ENCODE peak calls at places on chromosomes 13 and 19, in nine cellular contexts. One of them, this sample, is unnamed.

GRCh38 chr13:112783135-112783945 is 93.5 kb downstream of the ATP11A start:
- DNase-seq in upper lobe of left lung: no peak
- DNase-seq in aorta: peak
- DNase-seq in brain microvascular endothelial cell: peak
- DNase-seq in lung: no peak
- DNase-seq in ovary: no peak
- DNase-seq in GM12878: no peak
- DNase-seq in mammary epithelial cell: no peak
- DNase-seq in upper lobe of right lung: peak
- DNase-seq in this sample: no peak

GRCh38 chr19:34226036-34226435 is 28.3 kb upstream of the GARRE1 start:
- DNase-seq in upper lobe of left lung: no peak
- DNase-seq in aorta: no peak
- DNase-seq in brain microvascular endothelial cell: no peak
- DNase-seq in lung: no peak
- DNase-seq in ovary: no peak
- DNase-seq in GM12878: no peak
- DNase-seq in mammary epithelial cell: no peak
- DNase-seq in upper lobe of right lung: no peak
- DNase-seq in this sample: no peak

GRCh38 chr13:89267734-89268133 is 1596.6 kb downstream of the SLITRK5 start:
- DNase-seq in upper lobe of left lung: no peak
- DNase-seq in aorta: no peak
- DNase-seq in brain microvascular endothelial cell: no peak
- DNase-seq in lung: no peak
- DNase-seq in ovary: no peak
- DNase-seq in GM12878: no peak
- DNase-seq in mammary epithelial cell: peak
- DNase-seq in upper lobe of right lung: no peak
- DNase-seq in this sample: no peak

GRCh38 chr19:48344892-48345291 is 18.8 kb downstream of the TMEM143 start:
- DNase-seq in upper lobe of left lung: no peak
- DNase-seq in aorta: no peak
- DNase-seq in brain microvascular endothelial cell: no peak
- DNase-seq in lung: no peak
- DNase-seq in ovary: no peak
- DNase-seq in GM12878: no peak
- DNase-seq in mammary epithelial cell: no peak
- DNase-seq in upper lobe of right lung: no peak
- DNase-seq in this sample: no peak

GRCh38 chr19:35348909-35349611 is 1.4 kb downstream of the FFAR1 start:
- DNase-seq in upper lobe of left lung: no peak
- DNase-seq in aorta: peak
- DNase-seq in brain microvascular endothelial cell: no peak
- DNase-seq in lung: no peak
- DNase-seq in ovary: peak
- DNase-seq in GM12878: no peak
- DNase-seq in mammary epithelial cell: no peak
- DNase-seq in upper lobe of right lung: peak
- DNase-seq in this sample: no peak

GRCh38 chr13:110557610-110558305 is 3.8 kb downstream of the RAB20 start:
- DNase-seq in upper lobe of left lung: peak
- DNase-seq in aorta: peak
- DNase-seq in brain microvascular endothelial cell: no peak
- DNase-seq in lung: peak
- DNase-seq in ovary: no peak
- DNase-seq in GM12878: no peak
- DNase-seq in mammary epithelial cell: no peak
- DNase-seq in upper lobe of right lung: peak
- DNase-seq in this sample: no peak

GRCh38 chr19:51693246-51693645 is at the start of gene SPACA6:
- DNase-seq in upper lobe of left lung: no peak
- DNase-seq in aorta: no peak
- DNase-seq in brain microvascular endothelial cell: no peak
- DNase-seq in lung: no peak
- DNase-seq in ovary: no peak
- DNase-seq in GM12878: no peak
- DNase-seq in mammary epithelial cell: no peak
- DNase-seq in upper lobe of right lung: no peak
- DNase-seq in this sample: no peak

GRCh38 chr19:52601025-52601973 is 31.2 kb downstream of the ZNF701 start:
- DNase-seq in upper lobe of left lung: peak
- DNase-seq in aorta: peak
- DNase-seq in brain microvascular endothelial cell: peak
- DNase-seq in lung: peak
- DNase-seq in ovary: peak
- DNase-seq in GM12878: peak
- DNase-seq in mammary epithelial cell: peak
- DNase-seq in upper lobe of right lung: peak
- DNase-seq in this sample: peak

GRCh38 chr13:45194081-45194939 is 6.5 kb downstream of the KCTD4 start:
- DNase-seq in upper lobe of left lung: no peak
- DNase-seq in aorta: peak
- DNase-seq in brain microvascular endothelial cell: peak
- DNase-seq in lung: no peak
- DNase-seq in ovary: peak
- DNase-seq in GM12878: no peak
- DNase-seq in mammary epithelial cell: peak
- DNase-seq in upper lobe of right lung: no peak
- DNase-seq in this sample: no peak

GRCh38 chr19:45231891-45232290 is 13.3 kb downstream of the EXOC3L2 start:
- DNase-seq in upper lobe of left lung: no peak
- DNase-seq in aorta: no peak
- DNase-seq in brain microvascular endothelial cell: no peak
- DNase-seq in lung: no peak
- DNase-seq in ovary: no peak
- DNase-seq in GM12878: no peak
- DNase-seq in mammary epithelial cell: peak
- DNase-seq in upper lobe of right lung: no peak
- DNase-seq in this sample: no peak

GRCh38 chr19:52391135-52391534 is 6.5 kb upstream of the ZNF528 start:
- DNase-seq in upper lobe of left lung: no peak
- DNase-seq in aorta: no peak
- DNase-seq in brain microvascular endothelial cell: no peak
- DNase-seq in lung: no peak
- DNase-seq in ovary: no peak
- DNase-seq in GM12878: no peak
- DNase-seq in mammary epithelial cell: no peak
- DNase-seq in upper lobe of right lung: no peak
- DNase-seq in this sample: no peak

GRCh38 chr19:33905473-33905936 is 108.8 kb downstream of the KCTD15 start:
- DNase-seq in upper lobe of left lung: peak
- DNase-seq in aorta: peak
- DNase-seq in brain microvascular endothelial cell: peak
- DNase-seq in lung: no peak
- DNase-seq in ovary: no peak
- DNase-seq in GM12878: no peak
- DNase-seq in mammary epithelial cell: peak
- DNase-seq in upper lobe of right lung: peak
- DNase-seq in this sample: no peak

GRCh38 chr13:67518785-67519184 is 288.6 kb upstream of the PCDH9 start:
- DNase-seq in upper lobe of left lung: no peak
- DNase-seq in aorta: no peak
- DNase-seq in brain microvascular endothelial cell: no peak
- DNase-seq in lung: no peak
- DNase-seq in ovary: no peak
- DNase-seq in GM12878: no peak
- DNase-seq in mammary epithelial cell: no peak
- DNase-seq in upper lobe of right lung: no peak
- DNase-seq in this sample: no peak

GRCh38 chr13:25752957-25753540 is 298.8 kb downstream of the SHISA2 start:
- DNase-seq in upper lobe of left lung: no peak
- DNase-seq in aorta: peak
- DNase-seq in brain microvascular endothelial cell: peak
- DNase-seq in lung: peak
- DNase-seq in ovary: peak
- DNase-seq in GM12878: no peak
- DNase-seq in mammary epithelial cell: peak
- DNase-seq in upper lobe of right lung: no peak
- DNase-seq in this sample: no peak

GRCh38 chr13:30846311-30846710 is 59.8 kb upstream of the MEDAG start:
- DNase-seq in upper lobe of left lung: no peak
- DNase-seq in aorta: no peak
- DNase-seq in brain microvascular endothelial cell: no peak
- DNase-seq in lung: no peak
- DNase-seq in ovary: no peak
- DNase-seq in GM12878: no peak
- DNase-seq in mammary epithelial cell: peak
- DNase-seq in upper lobe of right lung: no peak
- DNase-seq in this sample: no peak

GRCh38 chr13:20826301-20826700 is 52.5 kb upstream of the EEF1AKMT1 start:
- DNase-seq in upper lobe of left lung: no peak
- DNase-seq in aorta: no peak
- DNase-seq in brain microvascular endothelial cell: no peak
- DNase-seq in lung: no peak
- DNase-seq in ovary: no peak
- DNase-seq in GM12878: no peak
- DNase-seq in mammary epithelial cell: no peak
- DNase-seq in upper lobe of right lung: no peak
- DNase-seq in this sample: no peak

GRCh38 chr19:2549701-2550191 is 73.8 kb downstream of the GADD45B start:
- DNase-seq in upper lobe of left lung: peak
- DNase-seq in aorta: peak
- DNase-seq in brain microvascular endothelial cell: peak
- DNase-seq in lung: peak
- DNase-seq in ovary: peak
- DNase-seq in GM12878: no peak
- DNase-seq in mammary epithelial cell: peak
- DNase-seq in upper lobe of right lung: peak
- DNase-seq in this sample: peak

GRCh38 chr19:13165091-13165997 is 15.1 kb downstream of the IER2 start:
- DNase-seq in upper lobe of left lung: no peak
- DNase-seq in aorta: no peak
- DNase-seq in brain microvascular endothelial cell: no peak
- DNase-seq in lung: no peak
- DNase-seq in ovary: no peak
- DNase-seq in GM12878: no peak
- DNase-seq in mammary epithelial cell: no peak
- DNase-seq in upper lobe of right lung: no peak
- DNase-seq in this sample: no peak

GRCh38 chr19:41570179-41570578 is 5.8 kb upstream of the CEACAM21 start:
- DNase-seq in upper lobe of left lung: no peak
- DNase-seq in aorta: no peak
- DNase-seq in brain microvascular endothelial cell: no peak
- DNase-seq in lung: no peak
- DNase-seq in ovary: no peak
- DNase-seq in GM12878: no peak
- DNase-seq in mammary epithelial cell: no peak
- DNase-seq in upper lobe of right lung: no peak
- DNase-seq in this sample: no peak

GRCh38 chr13:46687810-46688209 is 109.2 kb downstream of the ESD start:
- DNase-seq in upper lobe of left lung: no peak
- DNase-seq in aorta: no peak
- DNase-seq in brain microvascular endothelial cell: peak
- DNase-seq in lung: no peak
- DNase-seq in ovary: no peak
- DNase-seq in GM12878: no peak
- DNase-seq in mammary epithelial cell: peak
- DNase-seq in upper lobe of right lung: no peak
- DNase-seq in this sample: no peak
- H3K27ac ChIP-seq in upper lobe of left lung: no peak
- H3K27ac ChIP-seq in aorta: no peak
- H3K27ac ChIP-seq in brain microvascular endothelial cell: no peak
- H3K27ac ChIP-seq in lung: no peak
- H3K27ac ChIP-seq in ovary: no peak
- H3K27ac ChIP-seq in GM12878: no peak
- H3K27ac ChIP-seq in mammary epithelial cell: peak
- H3K27ac ChIP-seq in upper lobe of right lung: no peak
- H3K27ac ChIP-seq in this sample: peak

GRCh38 chr19:39314016-39314728 is 6.5 kb downstream of the LRFN1 start:
- DNase-seq in upper lobe of left lung: peak
- DNase-seq in aorta: no peak
- DNase-seq in brain microvascular endothelial cell: no peak
- DNase-seq in lung: no peak
- DNase-seq in ovary: no peak
- DNase-seq in GM12878: no peak
- DNase-seq in mammary epithelial cell: no peak
- DNase-seq in upper lobe of right lung: no peak
- DNase-seq in this sample: no peak
- H3K27ac ChIP-seq in upper lobe of left lung: no peak
- H3K27ac ChIP-seq in aorta: no peak
- H3K27ac ChIP-seq in brain microvascular endothelial cell: no peak
- H3K27ac ChIP-seq in lung: no peak
- H3K27ac ChIP-seq in ovary: no peak
- H3K27ac ChIP-seq in GM12878: no peak
- H3K27ac ChIP-seq in mammary epithelial cell: no peak
- H3K27ac ChIP-seq in upper lobe of right lung: no peak
- H3K27ac ChIP-seq in this sample: no peak

GRCh38 chr13:33040116-33040515 is 23.9 kb downstream of the KL start:
- DNase-seq in upper lobe of left lung: no peak
- DNase-seq in aorta: no peak
- DNase-seq in brain microvascular endothelial cell: no peak
- DNase-seq in lung: no peak
- DNase-seq in ovary: no peak
- DNase-seq in GM12878: no peak
- DNase-seq in mammary epithelial cell: no peak
- DNase-seq in upper lobe of right lung: no peak
- DNase-seq in this sample: no peak
- H3K27ac ChIP-seq in upper lobe of left lung: no peak
- H3K27ac ChIP-seq in aorta: no peak
- H3K27ac ChIP-seq in brain microvascular endothelial cell: no peak
- H3K27ac ChIP-seq in lung: no peak
- H3K27ac ChIP-seq in ovary: no peak
- H3K27ac ChIP-seq in GM12878: no peak
- H3K27ac ChIP-seq in mammary epithelial cell: no peak
- H3K27ac ChIP-seq in upper lobe of right lung: no peak
- H3K27ac ChIP-seq in this sample: no peak

GRCh38 chr19:5973867-5974635 is 3.9 kb downstream of the RANBP3 start:
- DNase-seq in upper lobe of left lung: no peak
- DNase-seq in aorta: no peak
- DNase-seq in brain microvascular endothelial cell: no peak
- DNase-seq in lung: no peak
- DNase-seq in ovary: no peak
- DNase-seq in GM12878: no peak
- DNase-seq in mammary epithelial cell: no peak
- DNase-seq in upper lobe of right lung: no peak
- DNase-seq in this sample: no peak

GRCh38 chr19:5973376-5973775 is 4.6 kb downstream of the RANBP3 start:
- DNase-seq in upper lobe of left lung: no peak
- DNase-seq in aorta: no peak
- DNase-seq in brain microvascular endothelial cell: no peak
- DNase-seq in lung: no peak
- DNase-seq in ovary: no peak
- DNase-seq in GM12878: no peak
- DNase-seq in mammary epithelial cell: no peak
- DNase-seq in upper lobe of right lung: no peak
- DNase-seq in this sample: no peak

GRCh38 chr19:5972355-5972731 is 5.6 kb downstream of the RANBP3 start:
- DNase-seq in upper lobe of left lung: no peak
- DNase-seq in aorta: no peak
- DNase-seq in brain microvascular endothelial cell: no peak
- DNase-seq in lung: no peak
- DNase-seq in ovary: no peak
- DNase-seq in GM12878: no peak
- DNase-seq in mammary epithelial cell: no peak
- DNase-seq in upper lobe of right lung: no peak
- DNase-seq in this sample: no peak

GRCh38 chr19:5969476-5969875 is 8.5 kb downstream of the RANBP3 start:
- DNase-seq in upper lobe of left lung: no peak
- DNase-seq in aorta: no peak
- DNase-seq in brain microvascular endothelial cell: no peak
- DNase-seq in lung: no peak
- DNase-seq in ovary: no peak
- DNase-seq in GM12878: no peak
- DNase-seq in mammary epithelial cell: no peak
- DNase-seq in upper lobe of right lung: no peak
- DNase-seq in this sample: no peak

GRCh38 chr19:5971714-5972354 is 6.1 kb downstream of the RANBP3 start:
- DNase-seq in upper lobe of left lung: no peak
- DNase-seq in aorta: no peak
- DNase-seq in brain microvascular endothelial cell: no peak
- DNase-seq in lung: no peak
- DNase-seq in ovary: no peak
- DNase-seq in GM12878: no peak
- DNase-seq in mammary epithelial cell: no peak
- DNase-seq in upper lobe of right lung: no peak
- DNase-seq in this sample: no peak
- H3K27ac ChIP-seq in upper lobe of left lung: no peak
- H3K27ac ChIP-seq in aorta: no peak
- H3K27ac ChIP-seq in brain microvascular endothelial cell: no peak
- H3K27ac ChIP-seq in lung: no peak
- H3K27ac ChIP-seq in ovary: no peak
- H3K27ac ChIP-seq in GM12878: no peak
- H3K27ac ChIP-seq in mammary epithelial cell: no peak
- H3K27ac ChIP-seq in upper lobe of right lung: no peak
- H3K27ac ChIP-seq in this sample: peak